ENCODE peak calls at places on chromosomes 3 and 15, in six cellular contexts. One of them, this sample, is unnamed.

GRCh38 chr3:43034200-43034599 is 55.1 kb downstream of the GASK1A start:
- DNase-seq in GM12865: no peak
- DNase-seq in heart left ventricle: no peak
- DNase-seq in GM12878: no peak
- DNase-seq in cardiac fibroblast: no peak
- DNase-seq in upper lobe of right lung: no peak
- DNase-seq in this sample: no peak

GRCh38 chr15:88616240-88616639 is 4.9 kb upstream of the AEN start:
- DNase-seq in cardiac fibroblast: no peak
- DNase-seq in GM12865: no peak
- DNase-seq in GM12878: no peak
- DNase-seq in heart left ventricle: no peak
- DNase-seq in upper lobe of right lung: no peak
- DNase-seq in this sample: no peak

GRCh38 chr15:82108489-82109078 is 62.8 kb upstream of the MEX3B start:
- DNase-seq in heart left ventricle: peak; percentile 21
- DNase-seq in upper lobe of right lung: peak; percentile 82
- DNase-seq in cardiac fibroblast: peak; percentile 65
- DNase-seq in GM12865: peak; percentile 63
- DNase-seq in GM12878: no peak
- DNase-seq in this sample: no peak

GRCh38 chr3:107124885-107125284 is 252.4 kb upstream of the CCDC54 start:
- DNase-seq in cardiac fibroblast: peak; percentile 76
- DNase-seq in GM12865: no peak
- DNase-seq in upper lobe of right lung: no peak
- DNase-seq in GM12878: no peak
- DNase-seq in heart left ventricle: peak; percentile 23
- DNase-seq in this sample: no peak

GRCh38 chr3:66104535-66104934 is 65.8 kb upstream of the MAGI1 start:
- DNase-seq in GM12865: no peak
- DNase-seq in upper lobe of right lung: no peak
- DNase-seq in heart left ventricle: no peak
- DNase-seq in cardiac fibroblast: no peak
- DNase-seq in GM12878: no peak
- DNase-seq in this sample: no peak

GRCh38 chr3:127482216-127483004 is 108.1 kb downstream of the TPRA1 start:
- DNase-seq in GM12865: no peak
- DNase-seq in GM12878: no peak
- DNase-seq in heart left ventricle: peak; percentile 8
- DNase-seq in upper lobe of right lung: no peak
- DNase-seq in cardiac fibroblast: no peak
- DNase-seq in this sample: no peak

GRCh38 chr15:67134577-67135492 is 69.4 kb downstream of the SMAD3 start:
- DNase-seq in cardiac fibroblast: no peak
- DNase-seq in upper lobe of right lung: no peak
- DNase-seq in GM12878: no peak
- DNase-seq in GM12865: no peak
- DNase-seq in heart left ventricle: no peak
- DNase-seq in this sample: no peak

GRCh38 chr3:59006791-59007517 is 42.9 kb downstream of the CFAP20DC start:
- DNase-seq in GM12865: peak; percentile 4
- DNase-seq in cardiac fibroblast: peak; percentile 76
- DNase-seq in heart left ventricle: peak; percentile 11
- DNase-seq in GM12878: no peak
- DNase-seq in upper lobe of right lung: no peak
- DNase-seq in this sample: no peak

GRCh38 chr15:68615301-68615700 is 36.5 kb downstream of the CORO2B start:
- DNase-seq in upper lobe of right lung: no peak
- DNase-seq in GM12865: no peak
- DNase-seq in heart left ventricle: no peak
- DNase-seq in cardiac fibroblast: no peak
- DNase-seq in GM12878: no peak
- DNase-seq in this sample: no peak

GRCh38 chr3:93994056-93994455 is 14.1 kb downstream of the ARL13B start:
- DNase-seq in heart left ventricle: no peak
- DNase-seq in GM12865: no peak
- DNase-seq in upper lobe of right lung: no peak
- DNase-seq in cardiac fibroblast: peak; percentile 13
- DNase-seq in GM12878: no peak
- DNase-seq in this sample: no peak

GRCh38 chr15:65029736-65030208 is 333 bp upstream of the MTFMT start:
- DNase-seq in upper lobe of right lung: no peak
- DNase-seq in GM12878: no peak
- DNase-seq in cardiac fibroblast: no peak
- DNase-seq in heart left ventricle: no peak
- DNase-seq in GM12865: no peak
- DNase-seq in this sample: no peak
- H3K4me3 ChIP-seq in upper lobe of right lung: peak overlapping the region; percentile 99
- H3K4me3 ChIP-seq in GM12878: no peak overlapping the region
- H3K4me3 ChIP-seq in cardiac fibroblast: no peak overlapping the region
- H3K4me3 ChIP-seq in heart left ventricle: peak overlapping the region; percentile 92
- H3K4me3 ChIP-seq in GM12865: no peak overlapping the region
- H3K4me3 ChIP-seq in this sample: peak overlapping the region; percentile 91

GRCh38 chr15:99250001-99250400 is 620 bp upstream of the TTC23 start:
- DNase-seq in upper lobe of right lung: no peak
- DNase-seq in heart left ventricle: no peak
- DNase-seq in GM12865: no peak
- DNase-seq in GM12878: no peak
- DNase-seq in cardiac fibroblast: no peak
- DNase-seq in this sample: no peak

GRCh38 chr15:99253381-99254090 is 2.3 kb downstream of the LRRC28 start:
- DNase-seq in upper lobe of right lung: no peak
- DNase-seq in GM12878: no peak
- DNase-seq in cardiac fibroblast: peak; percentile 30
- DNase-seq in GM12865: no peak
- DNase-seq in heart left ventricle: no peak
- DNase-seq in this sample: no peak

GRCh38 chr15:99250494-99251435 is 516 bp upstream of the LRRC28 start:
- DNase-seq in heart left ventricle: peak; percentile 99
- DNase-seq in GM12865: peak; percentile 99
- DNase-seq in cardiac fibroblast: peak; percentile 99
- DNase-seq in GM12878: peak; percentile 99
- DNase-seq in upper lobe of right lung: peak; percentile 98
- DNase-seq in this sample: peak; percentile 96

GRCh38 chr15:99251436-99251821 is at the start of gene LRRC28:
- DNase-seq in heart left ventricle: no peak
- DNase-seq in upper lobe of right lung: no peak
- DNase-seq in GM12865: no peak
- DNase-seq in GM12878: no peak
- DNase-seq in cardiac fibroblast: no peak
- DNase-seq in this sample: no peak

GRCh38 chr15:99252326-99252725 is 1.0 kb downstream of the LRRC28 start:
- DNase-seq in GM12865: peak; percentile 10
- DNase-seq in upper lobe of right lung: no peak
- DNase-seq in cardiac fibroblast: no peak
- DNase-seq in GM12878: no peak
- DNase-seq in heart left ventricle: no peak
- DNase-seq in this sample: no peak
- H3K4me3 ChIP-seq in GM12865: peak overlapping the region; percentile 83
- H3K4me3 ChIP-seq in upper lobe of right lung: peak overlapping the region; percentile 85
- H3K4me3 ChIP-seq in cardiac fibroblast: no peak overlapping the region
- H3K4me3 ChIP-seq in GM12878: peak overlapping the region; percentile 82
- H3K4me3 ChIP-seq in heart left ventricle: peak overlapping the region; percentile 74
- H3K4me3 ChIP-seq in this sample: peak overlapping the region; percentile 75

DNA sequence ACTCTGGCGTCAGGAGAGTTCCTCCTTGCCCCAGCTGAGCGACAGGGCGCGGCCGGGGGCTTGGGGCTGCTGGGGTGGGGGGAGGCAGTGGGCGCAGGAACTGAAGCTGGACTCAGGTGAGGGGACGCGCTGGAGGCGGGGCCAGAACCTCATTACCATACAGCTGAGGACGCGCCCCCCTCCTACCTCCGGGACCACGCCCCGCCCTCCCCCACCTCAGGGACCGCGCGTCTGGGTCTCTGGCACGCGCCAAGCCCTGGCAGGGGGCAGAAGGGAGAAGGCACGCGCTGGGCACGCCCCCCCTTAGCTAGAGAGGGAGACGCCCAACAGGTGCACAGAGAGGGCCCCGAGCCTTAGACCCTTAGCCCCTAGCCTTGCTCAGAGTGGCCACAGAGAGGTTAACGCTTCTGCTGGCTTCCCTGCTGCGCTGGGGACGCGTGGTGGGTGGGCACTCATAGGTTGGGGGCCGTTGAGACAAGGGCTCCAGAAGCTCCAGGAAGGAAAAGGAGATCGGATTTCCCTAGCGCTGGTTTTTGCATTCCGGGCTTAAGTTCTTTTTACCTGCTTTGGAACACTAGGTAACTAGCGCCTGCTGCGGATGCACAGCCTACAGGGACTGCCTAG is 677 bp upstream of the DLL4 start:
- DNase-seq in GM12865: no peak
- DNase-seq in upper lobe of right lung: no peak
- DNase-seq in cardiac fibroblast: no peak
- DNase-seq in heart left ventricle: no peak
- DNase-seq in GM12878: no peak
- DNase-seq in this sample: no peak
- H3K4me3 ChIP-seq in GM12865: peak overlapping the region; percentile 45
- H3K4me3 ChIP-seq in upper lobe of right lung: peak overlapping the region; percentile 63
- H3K4me3 ChIP-seq in cardiac fibroblast: peak overlapping the region; percentile 39
- H3K4me3 ChIP-seq in heart left ventricle: peak overlapping the region; percentile 72
- H3K4me3 ChIP-seq in GM12878: peak overlapping the region; percentile 64
- H3K4me3 ChIP-seq in this sample: peak overlapping the region; percentile 17

GRCh38 chr3:128488636-128488994 is 4.4 kb downstream of the GATA2 start:
- DNase-seq in GM12878: no peak
- DNase-seq in cardiac fibroblast: no peak
- DNase-seq in GM12865: no peak
- DNase-seq in upper lobe of right lung: no peak
- DNase-seq in heart left ventricle: no peak
- DNase-seq in this sample: no peak
- H3K4me3 ChIP-seq in GM12878: no peak overlapping the region
- H3K4me3 ChIP-seq in cardiac fibroblast: peak overlapping the region; percentile 46
- H3K4me3 ChIP-seq in GM12865: no peak overlapping the region
- H3K4me3 ChIP-seq in upper lobe of right lung: peak overlapping the region; percentile 60
- H3K4me3 ChIP-seq in heart left ventricle: peak overlapping the region; percentile 79
- H3K4me3 ChIP-seq in this sample: no peak overlapping the region

GRCh38 chr15:77830041-77830440 is 197.3 kb upstream of the LINGO1 start:
- DNase-seq in upper lobe of right lung: no peak
- DNase-seq in GM12865: no peak
- DNase-seq in GM12878: no peak
- DNase-seq in heart left ventricle: no peak
- DNase-seq in cardiac fibroblast: peak; percentile 46
- DNase-seq in this sample: no peak
- H3K4me3 ChIP-seq in upper lobe of right lung: no peak overlapping the region
- H3K4me3 ChIP-seq in GM12865: no peak overlapping the region
- H3K4me3 ChIP-seq in GM12878: no peak overlapping the region
- H3K4me3 ChIP-seq in heart left ventricle: no peak overlapping the region
- H3K4me3 ChIP-seq in cardiac fibroblast: no peak overlapping the region
- H3K4me3 ChIP-seq in this sample: no peak overlapping the region

GRCh38 chr3:39409514-39410136 is 3.1 kb downstream of the RPSA start:
- DNase-seq in heart left ventricle: no peak
- DNase-seq in GM12878: no peak
- DNase-seq in cardiac fibroblast: no peak
- DNase-seq in upper lobe of right lung: no peak
- DNase-seq in GM12865: no peak
- DNase-seq in this sample: no peak

GRCh38 chr3:39406368-39407258 is at the start of gene RPSA:
- DNase-seq in heart left ventricle: peak; percentile 92
- DNase-seq in upper lobe of right lung: peak; percentile 97
- DNase-seq in cardiac fibroblast: peak; percentile 98
- DNase-seq in GM12865: peak; percentile 99
- DNase-seq in GM12878: peak; percentile 93
- DNase-seq in this sample: peak; percentile 97

GRCh38 chr3:39407259-39407629 is 724 bp downstream of the RPSA start:
- DNase-seq in upper lobe of right lung: no peak
- DNase-seq in cardiac fibroblast: no peak
- DNase-seq in GM12878: no peak
- DNase-seq in GM12865: no peak
- DNase-seq in heart left ventricle: no peak
- DNase-seq in this sample: no peak

GRCh38 chr3:39408493-39409372 is 2.2 kb downstream of the RPSA start:
- DNase-seq in GM12878: no peak
- DNase-seq in heart left ventricle: no peak
- DNase-seq in cardiac fibroblast: no peak
- DNase-seq in GM12865: peak; percentile 73
- DNase-seq in upper lobe of right lung: no peak
- DNase-seq in this sample: no peak

DNA sequence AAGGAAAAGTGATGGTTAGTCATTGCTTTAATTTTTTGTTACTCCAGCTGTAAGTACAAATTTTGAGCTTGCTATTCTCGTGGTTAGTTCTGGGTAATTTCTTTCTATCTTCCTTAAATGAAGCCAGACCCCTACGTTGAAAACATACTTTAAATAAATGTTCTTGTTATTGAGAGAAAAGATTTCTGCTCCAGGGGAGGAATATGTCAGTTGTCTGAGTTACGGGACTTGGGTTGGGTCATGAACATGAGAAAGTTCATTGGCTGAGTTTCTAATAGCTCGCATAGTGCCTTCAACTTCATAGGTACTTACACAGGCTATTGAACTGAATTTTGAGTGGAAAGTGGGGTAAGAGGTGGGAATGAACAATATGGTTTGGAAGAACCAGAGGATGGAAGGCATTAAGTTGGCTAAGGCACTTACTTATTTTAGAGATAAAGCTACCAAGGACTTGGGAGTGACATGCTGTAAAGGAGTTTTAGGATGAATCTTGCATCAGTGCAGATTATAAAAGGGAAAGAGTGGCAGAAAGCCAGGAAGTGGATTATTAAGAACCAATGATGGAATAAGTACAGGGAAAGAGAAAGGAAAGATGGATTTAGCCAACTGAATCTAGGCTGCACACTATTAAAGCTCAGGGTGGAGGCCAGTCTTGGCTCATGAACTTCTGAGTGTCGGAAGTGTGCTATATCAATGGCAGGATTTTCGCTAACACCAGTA is 1.4 kb downstream of the RPSA start:
- DNase-seq in GM12878: no peak
- DNase-seq in upper lobe of right lung: no peak
- DNase-seq in heart left ventricle: no peak
- DNase-seq in cardiac fibroblast: peak; percentile 52
- DNase-seq in GM12865: no peak
- DNase-seq in this sample: no peak
- H3K4me3 ChIP-seq in GM12878: peak overlapping the region; percentile 94
- H3K4me3 ChIP-seq in upper lobe of right lung: peak overlapping the region; percentile 94
- H3K4me3 ChIP-seq in heart left ventricle: peak overlapping the region; percentile 82
- H3K4me3 ChIP-seq in cardiac fibroblast: peak overlapping the region; percentile 62
- H3K4me3 ChIP-seq in GM12865: peak overlapping the region; percentile 77
- H3K4me3 ChIP-seq in this sample: peak overlapping the region; percentile 97

GRCh38 chr15:55700876-55701275 is 42.1 kb downstream of the PRTG start:
- DNase-seq in heart left ventricle: no peak
- DNase-seq in cardiac fibroblast: no peak
- DNase-seq in GM12878: peak; percentile 3
- DNase-seq in GM12865: peak; percentile 26
- DNase-seq in upper lobe of right lung: no peak
- DNase-seq in this sample: no peak
- H3K4me3 ChIP-seq in heart left ventricle: no peak overlapping the region
- H3K4me3 ChIP-seq in cardiac fibroblast: no peak overlapping the region
- H3K4me3 ChIP-seq in GM12878: no peak overlapping the region
- H3K4me3 ChIP-seq in GM12865: no peak overlapping the region
- H3K4me3 ChIP-seq in upper lobe of right lung: no peak overlapping the region
- H3K4me3 ChIP-seq in this sample: no peak overlapping the region

GRCh38 chr3:119675188-119675874 is 1.9 kb downstream of the COX17 start:
- DNase-seq in cardiac fibroblast: no peak
- DNase-seq in heart left ventricle: no peak
- DNase-seq in GM12878: no peak
- DNase-seq in GM12865: no peak
- DNase-seq in upper lobe of right lung: no peak
- DNase-seq in this sample: no peak
- H3K4me3 ChIP-seq in cardiac fibroblast: no peak overlapping the region
- H3K4me3 ChIP-seq in heart left ventricle: peak overlapping the region; percentile 78
- H3K4me3 ChIP-seq in GM12878: peak overlapping the region; percentile 90
- H3K4me3 ChIP-seq in GM12865: peak overlapping the region; percentile 85
- H3K4me3 ChIP-seq in upper lobe of right lung: no peak overlapping the region
- H3K4me3 ChIP-seq in this sample: peak overlapping the region; percentile 55